ENCODE peak calls at places on chromosomes 16 and 17, in four cellular contexts. One of them, this sample, is unnamed.

GRCh38 chr16:30875881-30876791 is 17.7 kb downstream of the BCL7C start:
- DNase-seq in brain microvascular endothelial cell: no peak
- DNase-seq in stomach: no peak
- DNase-seq in fibroblast of pulmonary artery: no peak
- DNase-seq in this sample: no peak

GRCh38 chr17:17398188-17398927 is 78.4 kb upstream of the MED9 start:
- DNase-seq in brain microvascular endothelial cell: no peak
- DNase-seq in stomach: no peak
- DNase-seq in fibroblast of pulmonary artery: no peak
- DNase-seq in this sample: peak

GRCh38 chr17:1487939-1488825 is 4.3 kb downstream of the MYO1C start:
- DNase-seq in brain microvascular endothelial cell: peak
- DNase-seq in stomach: peak
- DNase-seq in fibroblast of pulmonary artery: peak
- DNase-seq in this sample: peak

GRCh38 chr17:4175921-4176802 is 33.2 kb downstream of the CYB5D2 start:
- DNase-seq in brain microvascular endothelial cell: peak
- DNase-seq in stomach: no peak
- DNase-seq in fibroblast of pulmonary artery: no peak
- DNase-seq in this sample: no peak

GRCh38 chr16:67333315-67333714 is 6.7 kb downstream of the LRRC36 start:
- DNase-seq in brain microvascular endothelial cell: no peak
- DNase-seq in stomach: no peak
- DNase-seq in fibroblast of pulmonary artery: no peak
- DNase-seq in this sample: no peak

GRCh38 chr16:22402191-22402590 is 27.8 kb upstream of the CDR2 start:
- DNase-seq in brain microvascular endothelial cell: no peak
- DNase-seq in stomach: no peak
- DNase-seq in fibroblast of pulmonary artery: no peak
- DNase-seq in this sample: peak

GRCh38 chr17:56028837-56029236 is 124.4 kb upstream of the ANKFN1 start:
- DNase-seq in brain microvascular endothelial cell: no peak
- DNase-seq in stomach: no peak
- DNase-seq in fibroblast of pulmonary artery: no peak
- DNase-seq in this sample: no peak

GRCh38 chr17:57109393-57110151 is 24.5 kb downstream of the AKAP1 start:
- DNase-seq in brain microvascular endothelial cell: no peak
- DNase-seq in stomach: no peak
- DNase-seq in fibroblast of pulmonary artery: peak
- DNase-seq in this sample: peak

GRCh38 chr16:66274335-66275110 is 92.0 kb upstream of the CDH5 start:
- DNase-seq in brain microvascular endothelial cell: no peak
- DNase-seq in stomach: no peak
- DNase-seq in fibroblast of pulmonary artery: peak
- DNase-seq in this sample: peak

GRCh38 chr16:49859139-49859947 is 3.4 kb upstream of the ZNF423 start:
- DNase-seq in brain microvascular endothelial cell: no peak
- DNase-seq in stomach: no peak
- DNase-seq in fibroblast of pulmonary artery: peak
- DNase-seq in this sample: peak

GRCh38 chr17:65453204-65453931 is 108.1 kb downstream of the AXIN2 start:
- DNase-seq in brain microvascular endothelial cell: no peak
- DNase-seq in stomach: no peak
- DNase-seq in fibroblast of pulmonary artery: no peak
- DNase-seq in this sample: peak

GRCh38 chr16:24540575-24541240 is 1.3 kb downstream of the RBBP6 start:
- DNase-seq in brain microvascular endothelial cell: no peak
- DNase-seq in stomach: no peak
- DNase-seq in fibroblast of pulmonary artery: peak
- DNase-seq in this sample: peak

GRCh38 chr16:17803625-17804410 is 333.1 kb upstream of the XYLT1 start:
- DNase-seq in brain microvascular endothelial cell: peak
- DNase-seq in stomach: no peak
- DNase-seq in fibroblast of pulmonary artery: peak
- DNase-seq in this sample: peak

GRCh38 chr17:59520276-59520675 is 45.1 kb upstream of the DHX40 start:
- DNase-seq in brain microvascular endothelial cell: no peak
- DNase-seq in stomach: no peak
- DNase-seq in fibroblast of pulmonary artery: no peak
- DNase-seq in this sample: no peak

GRCh38 chr17:36687736-36688135 is 86.4 kb downstream of the MRM1 start:
- DNase-seq in brain microvascular endothelial cell: no peak
- DNase-seq in stomach: no peak
- DNase-seq in fibroblast of pulmonary artery: no peak
- DNase-seq in this sample: no peak

GRCh38 chr16:56190903-56191806 is at the start of gene GNAO1:
- DNase-seq in brain microvascular endothelial cell: peak
- DNase-seq in stomach: peak
- DNase-seq in fibroblast of pulmonary artery: peak
- DNase-seq in this sample: peak

GRCh38 chr17:36592316-36592710 is 634 bp downstream of the DHRS11 start:
- DNase-seq in brain microvascular endothelial cell: no peak
- DNase-seq in stomach: no peak
- DNase-seq in fibroblast of pulmonary artery: no peak
- DNase-seq in this sample: no peak

GRCh38 chr17:70558821-70559220 is 389.5 kb downstream of the KCNJ2 start:
- DNase-seq in brain microvascular endothelial cell: no peak
- DNase-seq in stomach: no peak
- DNase-seq in fibroblast of pulmonary artery: no peak
- DNase-seq in this sample: peak

GRCh38 chr17:66737524-66737923 is 97.4 kb upstream of the CACNG5 start:
- DNase-seq in brain microvascular endothelial cell: peak
- DNase-seq in stomach: no peak
- DNase-seq in fibroblast of pulmonary artery: peak
- DNase-seq in this sample: peak

GRCh38 chr17:48161127-48161905 is 53.8 kb downstream of the SNX11 start:
- DNase-seq in brain microvascular endothelial cell: no peak
- DNase-seq in stomach: no peak
- DNase-seq in fibroblast of pulmonary artery: no peak
- DNase-seq in this sample: no peak

GRCh38 chr17:52159159-52159809 is 770 bp upstream of the CA10 start:
- DNase-seq in brain microvascular endothelial cell: no peak
- DNase-seq in stomach: no peak
- DNase-seq in fibroblast of pulmonary artery: no peak
- DNase-seq in this sample: no peak

GRCh38 chr17:14276535-14277250 is 24.2 kb upstream of the HS3ST3B1 start:
- DNase-seq in brain microvascular endothelial cell: no peak
- DNase-seq in stomach: no peak
- DNase-seq in fibroblast of pulmonary artery: no peak
- DNase-seq in this sample: no peak

GRCh38 chr17:14282700-14283099 is 18.2 kb upstream of the HS3ST3B1 start:
- DNase-seq in brain microvascular endothelial cell: no peak
- DNase-seq in stomach: no peak
- DNase-seq in fibroblast of pulmonary artery: no peak
- DNase-seq in this sample: no peak

GRCh38 chr17:14281530-14281929 is 19.4 kb upstream of the HS3ST3B1 start:
- DNase-seq in brain microvascular endothelial cell: no peak
- DNase-seq in stomach: no peak
- DNase-seq in fibroblast of pulmonary artery: no peak
- DNase-seq in this sample: no peak
- H3K4me3 ChIP-seq in brain microvascular endothelial cell: no peak
- H3K4me3 ChIP-seq in stomach: no peak
- H3K4me3 ChIP-seq in fibroblast of pulmonary artery: no peak
- H3K4me3 ChIP-seq in this sample: no peak

GRCh38 chr17:77266891-77267341 is 126.1 kb downstream of the SEC14L1 start:
- DNase-seq in brain microvascular endothelial cell: no peak
- DNase-seq in stomach: no peak
- DNase-seq in fibroblast of pulmonary artery: no peak
- DNase-seq in this sample: no peak
- TF ChIP-seq CTCF in brain microvascular endothelial cell: peak
- TF ChIP-seq CTCF in stomach: no peak
- TF ChIP-seq CTCF in fibroblast of pulmonary artery: peak
- TF ChIP-seq CTCF in this sample: peak

GRCh38 chr17:32488177-32488542 is 1.4 kb downstream of the CDK5R1 start:
- DNase-seq in brain microvascular endothelial cell: no peak
- DNase-seq in stomach: no peak
- DNase-seq in fibroblast of pulmonary artery: no peak
- DNase-seq in this sample: no peak
- H3K4me3 ChIP-seq in brain microvascular endothelial cell: no peak
- H3K4me3 ChIP-seq in stomach: no peak
- H3K4me3 ChIP-seq in fibroblast of pulmonary artery: no peak
- H3K4me3 ChIP-seq in this sample: no peak

DNA sequence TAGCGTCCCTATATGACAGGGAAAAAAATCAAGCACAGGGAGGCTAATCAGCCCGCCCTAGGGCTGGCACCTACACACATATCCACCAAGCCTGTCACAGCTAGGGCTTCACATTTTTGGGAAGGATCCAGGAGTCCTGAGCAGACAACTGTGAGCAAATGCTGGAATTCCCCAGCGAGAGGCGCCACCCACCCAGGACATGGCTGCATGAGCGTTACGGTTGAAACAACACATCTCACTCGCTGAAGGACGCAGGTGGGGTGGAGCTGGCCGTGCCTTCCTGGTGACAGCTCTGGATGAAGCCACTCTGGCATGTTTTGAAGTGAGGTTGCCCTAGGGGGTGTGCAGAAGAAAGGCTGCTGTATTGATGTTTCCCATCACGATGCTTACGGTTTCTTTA is 315.1 kb upstream of the EEF2KMT start:
- DNase-seq in brain microvascular endothelial cell: no peak
- DNase-seq in stomach: no peak
- DNase-seq in fibroblast of pulmonary artery: no peak
- DNase-seq in this sample: no peak
- TF ChIP-seq CTCF in brain microvascular endothelial cell: no peak
- TF ChIP-seq CTCF in stomach: no peak
- TF ChIP-seq CTCF in fibroblast of pulmonary artery: no peak
- TF ChIP-seq CTCF in this sample: no peak

DNA sequence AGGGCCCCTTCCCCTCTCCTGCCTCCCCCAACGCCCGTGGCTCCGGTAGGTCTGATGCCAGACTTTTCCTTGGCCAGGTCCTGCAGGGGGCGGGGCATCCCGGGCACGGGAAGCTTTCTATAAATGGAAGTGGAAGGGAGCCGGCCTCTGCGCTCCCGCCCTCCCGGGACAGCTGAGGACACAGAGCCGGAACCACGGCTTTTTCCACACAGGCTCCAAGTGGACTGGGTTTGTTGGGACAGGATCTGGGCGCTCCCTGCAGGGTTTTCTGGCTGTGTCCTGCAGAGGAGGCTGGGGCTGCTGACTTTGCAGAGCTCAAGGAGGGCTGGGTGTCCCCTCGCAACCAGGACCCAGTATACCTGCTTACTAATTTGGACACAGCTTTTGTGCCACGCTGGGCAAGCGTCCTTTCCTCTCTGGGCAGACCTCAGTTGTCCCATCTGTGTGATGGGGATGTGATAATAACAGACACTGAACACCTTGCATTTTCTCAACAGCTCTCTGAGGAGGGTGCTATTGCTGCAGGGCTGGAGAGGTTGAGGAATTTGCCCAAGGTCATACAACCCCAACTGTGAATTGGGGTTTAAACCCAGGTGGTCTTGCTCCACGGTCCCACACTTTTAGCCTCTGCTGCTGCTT is 1.8 kb downstream of the TNS4 start:
- DNase-seq in brain microvascular endothelial cell: peak
- DNase-seq in stomach: peak
- DNase-seq in fibroblast of pulmonary artery: peak
- DNase-seq in this sample: peak
- H3K4me3 ChIP-seq in brain microvascular endothelial cell: no peak
- H3K4me3 ChIP-seq in stomach: peak
- H3K4me3 ChIP-seq in fibroblast of pulmonary artery: no peak
- H3K4me3 ChIP-seq in this sample: no peak

GRCh38 chr17:72761431-72761830 is 331.1 kb downstream of the SLC39A11 start:
- DNase-seq in brain microvascular endothelial cell: no peak
- DNase-seq in stomach: no peak
- DNase-seq in fibroblast of pulmonary artery: no peak
- DNase-seq in this sample: no peak
- TF ChIP-seq CTCF in brain microvascular endothelial cell: no peak
- TF ChIP-seq CTCF in stomach: no peak
- TF ChIP-seq CTCF in fibroblast of pulmonary artery: no peak
- TF ChIP-seq CTCF in this sample: no peak

GRCh38 chr17:42459256-42459982 is 741 bp downstream of the ATP6V0A1 start:
- DNase-seq in brain microvascular endothelial cell: peak
- DNase-seq in stomach: peak
- DNase-seq in fibroblast of pulmonary artery: peak
- DNase-seq in this sample: peak

GRCh38 chr17:42453544-42453943 is 5.1 kb upstream of the ATP6V0A1 start:
- DNase-seq in brain microvascular endothelial cell: no peak
- DNase-seq in stomach: no peak
- DNase-seq in fibroblast of pulmonary artery: no peak
- DNase-seq in this sample: no peak

GRCh38 chr17:42458497-42459255 is at the start of gene ATP6V0A1:
- DNase-seq in brain microvascular endothelial cell: peak
- DNase-seq in stomach: peak
- DNase-seq in fibroblast of pulmonary artery: peak
- DNase-seq in this sample: peak

GRCh38 chr17:42457107-42457787 is 1.4 kb upstream of the ATP6V0A1 start:
- DNase-seq in brain microvascular endothelial cell: no peak
- DNase-seq in stomach: no peak
- DNase-seq in fibroblast of pulmonary artery: peak
- DNase-seq in this sample: peak

GRCh38 chr17:42456223-42457106 is 2.2 kb upstream of the ATP6V0A1 start:
- DNase-seq in brain microvascular endothelial cell: no peak
- DNase-seq in stomach: no peak
- DNase-seq in fibroblast of pulmonary artery: peak
- DNase-seq in this sample: peak
- H3K4me3 ChIP-seq in brain microvascular endothelial cell: no peak
- H3K4me3 ChIP-seq in stomach: no peak
- H3K4me3 ChIP-seq in fibroblast of pulmonary artery: peak
- H3K4me3 ChIP-seq in this sample: no peak

DNA sequence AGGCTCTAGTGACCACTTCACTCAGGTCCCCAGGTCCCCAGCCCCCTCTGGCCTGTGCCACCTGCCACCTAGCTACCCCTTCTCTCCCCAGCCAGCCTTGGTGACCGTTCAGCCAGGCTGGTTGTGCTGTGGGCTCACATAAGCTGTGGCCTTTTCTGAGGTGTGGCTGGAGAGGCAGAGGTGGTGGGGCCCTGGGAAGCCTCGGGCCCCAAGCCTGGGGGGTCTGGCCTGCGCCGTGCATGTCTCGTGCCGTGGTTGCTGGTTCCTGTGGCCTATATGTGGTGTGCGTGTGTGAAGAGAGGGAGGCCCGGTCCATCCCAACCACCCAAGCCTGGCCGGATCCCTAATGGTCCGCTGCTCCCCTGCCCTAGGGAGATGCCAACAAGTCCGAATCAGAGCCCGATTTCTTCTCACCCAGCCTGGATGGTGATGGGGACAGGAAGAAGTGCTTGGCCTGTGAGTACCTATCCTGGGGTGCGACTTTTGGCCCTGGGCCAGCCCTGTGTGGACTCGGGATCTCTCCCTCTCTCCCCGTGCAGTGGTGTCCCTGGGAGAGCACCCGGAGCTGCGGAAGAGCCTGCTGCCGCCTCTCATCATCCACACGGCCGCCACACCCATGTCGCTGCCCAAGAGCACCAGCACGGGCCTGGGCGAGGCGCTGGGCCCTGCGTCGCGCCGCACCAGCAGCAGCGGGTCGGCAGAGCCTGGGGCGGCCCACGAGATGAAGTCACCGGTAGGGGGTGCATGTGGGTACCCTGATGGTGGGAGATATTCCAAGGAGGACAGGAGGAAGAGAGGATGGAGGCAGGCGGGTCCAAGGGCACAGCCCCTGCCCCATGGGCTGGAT is 35.9 kb downstream of the CACNA1G start:
- DNase-seq in brain microvascular endothelial cell: no peak
- DNase-seq in stomach: no peak
- DNase-seq in fibroblast of pulmonary artery: no peak
- DNase-seq in this sample: no peak
- TF ChIP-seq CTCF in brain microvascular endothelial cell: peak
- TF ChIP-seq CTCF in stomach: no peak
- TF ChIP-seq CTCF in fibroblast of pulmonary artery: peak
- TF ChIP-seq CTCF in this sample: peak